ENCODE peak calls at places on chromosomes 5 and 9, in four cellular contexts. One of them, this sample, is unnamed. For H3K4me1, the result is how much of the 10 kb centered on the place peaks cover.

GRCh38 chr5:170338933-170339779 is 41.6 kb upstream of the LCP2 start:
- DNase-seq in transverse colon: peak
- DNase-seq in stomach: peak
- DNase-seq in A549: no peak
- DNase-seq in this sample: no peak

GRCh38 chr5:1485320-1486118 is 38.2 kb downstream of the LPCAT1 start:
- DNase-seq in transverse colon: no peak
- DNase-seq in stomach: no peak
- DNase-seq in A549: no peak
- DNase-seq in this sample: no peak

GRCh38 chr9:96222132-96222531 is 79.8 kb downstream of the HSD17B3 start:
- DNase-seq in transverse colon: no peak
- DNase-seq in stomach: no peak
- DNase-seq in A549: no peak
- DNase-seq in this sample: no peak

GRCh38 chr5:54301215-54301614 is 9.2 kb downstream of the ARL15 start:
- DNase-seq in transverse colon: no peak
- DNase-seq in stomach: no peak
- DNase-seq in A549: no peak
- DNase-seq in this sample: no peak

GRCh38 chr5:127206320-127207113 is 84.1 kb upstream of the MEGF10 start:
- DNase-seq in transverse colon: no peak
- DNase-seq in stomach: no peak
- DNase-seq in A549: peak
- DNase-seq in this sample: no peak

GRCh38 chr9:137030528-137030927 is 1.4 kb downstream of the FUT7 start:
- DNase-seq in transverse colon: no peak
- DNase-seq in stomach: peak
- DNase-seq in A549: no peak
- DNase-seq in this sample: no peak

GRCh38 chr5:28748446-28748845 is 1710.1 kb upstream of the CDH9 start:
- DNase-seq in transverse colon: no peak
- DNase-seq in stomach: no peak
- DNase-seq in A549: no peak
- DNase-seq in this sample: no peak

GRCh38 chr9:119052339-119053030 is 316.8 kb downstream of the BRINP1 start:
- DNase-seq in transverse colon: peak
- DNase-seq in stomach: no peak
- DNase-seq in A549: no peak
- DNase-seq in this sample: no peak

GRCh38 chr5:64214152-64214551 is 48.5 kb downstream of the RNF180 start:
- DNase-seq in transverse colon: no peak
- DNase-seq in stomach: no peak
- DNase-seq in A549: no peak
- DNase-seq in this sample: no peak

GRCh38 chr9:95048225-95049087 is 269.1 kb downstream of the FANCC start:
- DNase-seq in transverse colon: peak
- DNase-seq in stomach: peak
- DNase-seq in A549: no peak
- DNase-seq in this sample: no peak

GRCh38 chr9:80082213-80082612 is 510.4 kb downstream of the TLE4 start:
- DNase-seq in transverse colon: no peak
- DNase-seq in stomach: no peak
- DNase-seq in A549: no peak
- DNase-seq in this sample: no peak

GRCh38 chr9:87167161-87167560 is 219.9 kb upstream of the GAS1 start:
- DNase-seq in transverse colon: no peak
- DNase-seq in stomach: no peak
- DNase-seq in A549: no peak
- DNase-seq in this sample: no peak

GRCh38 chr5:141507387-141508091 is 18.7 kb downstream of the PCDHGC5 start:
- DNase-seq in transverse colon: no peak
- DNase-seq in stomach: no peak
- DNase-seq in A549: no peak
- DNase-seq in this sample: no peak

GRCh38 chr5:94623026-94623425 is 4.6 kb downstream of the SLF1 start:
- DNase-seq in transverse colon: no peak
- DNase-seq in stomach: no peak
- DNase-seq in A549: no peak
- DNase-seq in this sample: no peak

GRCh38 chr5:17217421-17218352 is at the start of gene BASP1:
- DNase-seq in transverse colon: peak
- DNase-seq in stomach: peak
- DNase-seq in A549: peak
- DNase-seq in this sample: peak

GRCh38 chr5:90830058-90830457 is 271.5 kb downstream of the ADGRV1 start:
- DNase-seq in transverse colon: peak
- DNase-seq in stomach: no peak
- DNase-seq in A549: no peak
- DNase-seq in this sample: no peak

GRCh38 chr5:149358294-149358651 is 427 bp downstream of the PCYOX1L start:
- DNase-seq in transverse colon: peak
- DNase-seq in stomach: peak
- DNase-seq in A549: no peak
- DNase-seq in this sample: peak

GRCh38 chr5:83570916-83571315 is 99.4 kb downstream of the VCAN start:
- DNase-seq in transverse colon: no peak
- DNase-seq in stomach: no peak
- DNase-seq in A549: no peak
- DNase-seq in this sample: no peak

GRCh38 chr5:62643556-62644451 is 65.2 kb downstream of the LRRC70 start:
- DNase-seq in transverse colon: no peak
- DNase-seq in stomach: no peak
- DNase-seq in A549: no peak
- DNase-seq in this sample: no peak

GRCh38 chr5:177147239-177147638 is 13.7 kb downstream of the NSD1 start:
- DNase-seq in transverse colon: no peak
- DNase-seq in stomach: no peak
- DNase-seq in A549: no peak
- DNase-seq in this sample: no peak

GRCh38 chr9:131597246-131597645 is 51.9 kb downstream of the PRRT1B start:
- DNase-seq in transverse colon: no peak
- DNase-seq in stomach: no peak
- DNase-seq in A549: no peak
- DNase-seq in this sample: no peak

GRCh38 chr5:164233796-164234195 is 728.4 kb downstream of the MAT2B start:
- DNase-seq in transverse colon: no peak
- DNase-seq in stomach: no peak
- DNase-seq in A549: no peak
- DNase-seq in this sample: no peak

GRCh38 chr5:641331-641765 is 29.2 kb downstream of the CEP72 start:
- DNase-seq in transverse colon: no peak
- DNase-seq in stomach: no peak
- DNase-seq in A549: no peak
- DNase-seq in this sample: no peak

GRCh38 chr5:145445027-145445426 is 390.1 kb downstream of the PRELID2 start:
- DNase-seq in transverse colon: no peak
- DNase-seq in stomach: no peak
- DNase-seq in A549: no peak
- DNase-seq in this sample: no peak

GRCh38 chr5:145446412-145446811 is 388.7 kb downstream of the PRELID2 start:
- DNase-seq in transverse colon: no peak
- DNase-seq in stomach: no peak
- DNase-seq in A549: no peak
- DNase-seq in this sample: no peak

GRCh38 chr5:145450286-145450969 is 384.7 kb downstream of the PRELID2 start:
- DNase-seq in transverse colon: no peak
- DNase-seq in stomach: no peak
- DNase-seq in A549: no peak
- DNase-seq in this sample: no peak

DNA sequence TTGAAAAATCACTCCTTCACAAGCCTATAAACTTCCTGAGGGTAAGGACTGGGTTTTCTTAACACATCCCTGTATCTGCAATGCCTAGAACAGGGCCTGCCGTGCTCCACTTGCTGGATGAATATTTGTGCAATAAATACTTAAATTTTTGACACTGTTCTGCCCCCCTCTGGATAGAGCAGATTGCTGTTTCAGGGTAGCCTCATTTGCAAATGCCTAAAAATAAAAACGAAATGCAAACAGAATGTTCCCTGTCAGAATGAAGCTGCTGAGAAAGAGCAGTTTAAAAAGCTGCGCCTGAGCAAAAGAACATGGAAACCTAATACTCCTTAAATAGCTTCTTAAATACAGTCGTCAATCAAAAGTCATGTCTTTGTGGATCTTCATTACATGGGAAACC is 385.3 kb downstream of the PRELID2 start:
- DNase-seq in transverse colon: no peak
- DNase-seq in stomach: no peak
- DNase-seq in A549: no peak
- DNase-seq in this sample: no peak
- TF ChIP-seq EP300 in transverse colon: no peak
- TF ChIP-seq EP300 in stomach: no peak
- TF ChIP-seq EP300 in A549: no peak
- TF ChIP-seq EP300 in this sample: no peak

GRCh38 chr9:113578877-113579269 is 115.3 kb downstream of the RGS3 start:
- DNase-seq in transverse colon: peak
- DNase-seq in stomach: peak
- DNase-seq in A549: peak
- DNase-seq in this sample: no peak

GRCh38 chr9:113580041-113580953 is 116.8 kb downstream of the RGS3 start:
- DNase-seq in transverse colon: peak
- DNase-seq in stomach: peak
- DNase-seq in A549: no peak
- DNase-seq in this sample: peak

GRCh38 chr9:113578279-113578865 is 114.8 kb downstream of the RGS3 start:
- DNase-seq in transverse colon: no peak
- DNase-seq in stomach: no peak
- DNase-seq in A549: no peak
- DNase-seq in this sample: no peak

GRCh38 chr9:113580954-113581311 is 117.4 kb downstream of the RGS3 start:
- DNase-seq in transverse colon: no peak
- DNase-seq in stomach: no peak
- DNase-seq in A549: no peak
- DNase-seq in this sample: no peak

DNA sequence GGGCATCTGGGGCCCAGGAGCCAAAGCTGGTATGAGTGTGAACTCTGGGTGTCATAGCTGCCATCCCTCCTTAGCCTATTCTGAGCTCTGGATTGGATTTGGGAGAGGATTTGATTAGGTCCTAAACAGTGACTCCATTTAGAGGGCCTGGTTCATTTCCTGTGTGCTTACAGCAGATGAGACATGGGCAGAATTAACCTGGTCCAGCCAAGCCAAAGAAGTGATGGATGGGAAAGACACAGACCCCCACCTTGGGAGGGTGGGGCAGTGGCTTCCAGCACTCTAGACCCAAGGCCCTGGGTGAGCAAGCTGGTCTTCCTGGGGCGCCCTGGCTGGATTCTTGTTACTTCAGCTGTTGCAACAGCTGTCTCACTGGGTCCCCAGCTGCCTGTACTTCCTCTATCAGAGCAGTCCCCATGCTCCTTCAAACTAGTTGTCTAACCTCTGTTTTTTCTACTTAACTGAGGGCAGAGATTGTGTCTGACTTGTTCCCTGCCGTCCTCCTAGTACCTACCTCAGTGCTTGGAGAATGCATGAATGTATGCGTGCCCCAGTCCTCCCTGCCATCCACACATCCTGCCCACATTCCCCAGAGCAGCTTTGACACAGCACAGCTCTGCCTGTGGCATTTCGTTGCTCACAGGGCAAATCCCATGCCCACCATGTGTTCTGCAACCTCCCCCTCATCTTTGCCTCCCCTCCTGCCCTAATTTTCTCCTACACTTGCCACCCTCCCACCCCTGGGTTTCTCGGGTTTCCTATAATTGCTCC is 115.9 kb downstream of the RGS3 start:
- DNase-seq in transverse colon: peak
- DNase-seq in stomach: peak
- DNase-seq in A549: no peak
- DNase-seq in this sample: no peak
- H3K4me1 ChIP-seq in transverse colon: under half
- H3K4me1 ChIP-seq in stomach: half or more
- H3K4me1 ChIP-seq in A549: under half
- H3K4me1 ChIP-seq in this sample: half or more

GRCh38 chr5:143014017-143014651 is 244.0 kb downstream of the ARHGAP26 start:
- DNase-seq in transverse colon: peak
- DNase-seq in stomach: peak
- DNase-seq in A549: no peak
- DNase-seq in this sample: no peak
- TF ChIP-seq CTCF in transverse colon: peak
- TF ChIP-seq CTCF in stomach: no peak
- TF ChIP-seq CTCF in A549: peak
- TF ChIP-seq CTCF in this sample: no peak

GRCh38 chr9:83081010-83081409 is 18.1 kb upstream of the RASEF start:
- DNase-seq in transverse colon: no peak
- DNase-seq in stomach: no peak
- DNase-seq in A549: no peak
- DNase-seq in this sample: no peak

DNA sequence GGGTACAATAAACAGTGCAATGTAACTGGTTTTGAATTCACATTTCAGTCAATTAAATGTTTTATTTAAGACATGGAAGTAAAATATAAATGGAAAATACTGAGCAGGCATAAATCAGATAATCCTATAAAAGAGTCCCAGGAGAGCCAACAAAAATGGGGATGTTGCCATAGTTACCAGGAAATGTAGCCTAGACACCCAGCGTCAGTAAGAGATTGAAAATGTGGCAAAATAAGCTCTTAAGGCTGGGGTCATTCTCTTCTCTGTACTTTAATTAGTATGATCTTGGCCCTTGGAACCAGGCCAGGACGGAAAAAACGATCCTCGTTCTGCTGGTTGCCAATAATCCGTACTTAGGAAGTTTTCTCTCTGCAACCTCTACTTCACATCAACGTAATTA is 18.9 kb upstream of the RASEF start:
- DNase-seq in transverse colon: no peak
- DNase-seq in stomach: no peak
- DNase-seq in A549: no peak
- DNase-seq in this sample: no peak
- TF ChIP-seq EP300 in transverse colon: no peak
- TF ChIP-seq EP300 in stomach: no peak
- TF ChIP-seq EP300 in A549: no peak
- TF ChIP-seq EP300 in this sample: no peak

This sample was measured in suprapubic skin.